ENCODE peak calls at places on chromosomes 3 and 15, in seven cellular contexts. One of them, this sample, is unnamed. For H3K4me1, the result is how much of the 10 kb centered on the place peaks cover.

GRCh38 chr3:72273615-72274014 is 488.7 kb upstream of the PROK2 start:
- DNase-seq in aorta: no peak
- DNase-seq in adrenal gland: no peak
- DNase-seq in kidney: no peak
- DNase-seq in right cardiac atrium: no peak
- DNase-seq in neural progenitor cell: peak
- DNase-seq in uterus: no peak
- DNase-seq in this sample: no peak

GRCh38 chr15:98120561-98120960 is 160.1 kb downstream of the ARRDC4 start:
- DNase-seq in neural progenitor cell: no peak
- DNase-seq in adrenal gland: no peak
- DNase-seq in kidney: no peak
- DNase-seq in right cardiac atrium: no peak
- DNase-seq in uterus: no peak
- DNase-seq in aorta: no peak
- DNase-seq in this sample: no peak

GRCh38 chr3:79109758-79110157 is 658.0 kb downstream of the ROBO1 start:
- DNase-seq in right cardiac atrium: no peak
- DNase-seq in aorta: no peak
- DNase-seq in kidney: no peak
- DNase-seq in neural progenitor cell: no peak
- DNase-seq in uterus: no peak
- DNase-seq in adrenal gland: no peak
- DNase-seq in this sample: no peak

GRCh38 chr15:53359038-53359437 is 400.4 kb downstream of the WDR72 start:
- DNase-seq in aorta: no peak
- DNase-seq in neural progenitor cell: no peak
- DNase-seq in kidney: no peak
- DNase-seq in adrenal gland: no peak
- DNase-seq in uterus: no peak
- DNase-seq in right cardiac atrium: no peak
- DNase-seq in this sample: no peak

GRCh38 chr3:177385831-177386301 is 188.6 kb upstream of the TBL1XR1 start:
- DNase-seq in kidney: no peak
- DNase-seq in aorta: no peak
- DNase-seq in neural progenitor cell: no peak
- DNase-seq in adrenal gland: no peak
- DNase-seq in right cardiac atrium: no peak
- DNase-seq in uterus: no peak
- DNase-seq in this sample: no peak

GRCh38 chr3:134309987-134310700 is 59.5 kb upstream of the RYK start:
- DNase-seq in neural progenitor cell: no peak
- DNase-seq in adrenal gland: no peak
- DNase-seq in uterus: no peak
- DNase-seq in right cardiac atrium: no peak
- DNase-seq in kidney: peak
- DNase-seq in aorta: no peak
- DNase-seq in this sample: no peak

GRCh38 chr3:195774917-195775316 is 36.8 kb downstream of the MUC4 start:
- DNase-seq in uterus: peak
- DNase-seq in adrenal gland: peak
- DNase-seq in aorta: peak
- DNase-seq in kidney: peak
- DNase-seq in right cardiac atrium: peak
- DNase-seq in neural progenitor cell: peak
- DNase-seq in this sample: peak

GRCh38 chr3:24741506-24741905 is 246.9 kb upstream of the THRB start:
- DNase-seq in adrenal gland: no peak
- DNase-seq in uterus: no peak
- DNase-seq in right cardiac atrium: no peak
- DNase-seq in kidney: no peak
- DNase-seq in neural progenitor cell: no peak
- DNase-seq in aorta: no peak
- DNase-seq in this sample: no peak

GRCh38 chr15:35181538-35181937 is 96.4 kb upstream of the NANOGP8 start:
- DNase-seq in aorta: no peak
- DNase-seq in kidney: no peak
- DNase-seq in adrenal gland: no peak
- DNase-seq in neural progenitor cell: no peak
- DNase-seq in uterus: no peak
- DNase-seq in right cardiac atrium: no peak
- DNase-seq in this sample: no peak

GRCh38 chr3:62183087-62183486 is 190.3 kb downstream of the FEZF2 start:
- DNase-seq in aorta: no peak
- DNase-seq in uterus: no peak
- DNase-seq in right cardiac atrium: peak
- DNase-seq in kidney: peak
- DNase-seq in adrenal gland: no peak
- DNase-seq in neural progenitor cell: no peak
- DNase-seq in this sample: no peak

GRCh38 chr15:74128785-74129350 is 1.5 kb upstream of the ISLR2 start:
- DNase-seq in aorta: no peak
- DNase-seq in right cardiac atrium: no peak
- DNase-seq in neural progenitor cell: peak
- DNase-seq in kidney: no peak
- DNase-seq in uterus: no peak
- DNase-seq in adrenal gland: no peak
- DNase-seq in this sample: no peak

GRCh38 chr3:53231532-53232511 is 24.0 kb downstream of the TKT start:
- DNase-seq in neural progenitor cell: no peak
- DNase-seq in right cardiac atrium: no peak
- DNase-seq in kidney: no peak
- DNase-seq in aorta: peak
- DNase-seq in uterus: no peak
- DNase-seq in adrenal gland: no peak
- DNase-seq in this sample: no peak

GRCh38 chr15:39133201-39133600 is 447.7 kb upstream of the THBS1 start:
- DNase-seq in kidney: no peak
- DNase-seq in neural progenitor cell: no peak
- DNase-seq in uterus: no peak
- DNase-seq in adrenal gland: no peak
- DNase-seq in aorta: no peak
- DNase-seq in right cardiac atrium: no peak
- DNase-seq in this sample: no peak

GRCh38 chr3:156553705-156554356 is 1.1 kb downstream of the SSR3 start:
- DNase-seq in kidney: no peak
- DNase-seq in neural progenitor cell: no peak
- DNase-seq in uterus: no peak
- DNase-seq in aorta: no peak
- DNase-seq in right cardiac atrium: no peak
- DNase-seq in adrenal gland: no peak
- DNase-seq in this sample: peak

GRCh38 chr3:111373861-111374260 is 168.1 kb upstream of the CD96 start:
- DNase-seq in aorta: no peak
- DNase-seq in uterus: no peak
- DNase-seq in kidney: no peak
- DNase-seq in right cardiac atrium: no peak
- DNase-seq in neural progenitor cell: no peak
- DNase-seq in adrenal gland: no peak
- DNase-seq in this sample: no peak

GRCh38 chr3:171351676-171352075 is 108.5 kb downstream of the TNIK start:
- DNase-seq in kidney: no peak
- DNase-seq in adrenal gland: no peak
- DNase-seq in aorta: no peak
- DNase-seq in neural progenitor cell: no peak
- DNase-seq in uterus: peak
- DNase-seq in right cardiac atrium: no peak
- DNase-seq in this sample: no peak

GRCh38 chr3:171352387-171352935 is 107.7 kb downstream of the TNIK start:
- DNase-seq in adrenal gland: no peak
- DNase-seq in neural progenitor cell: no peak
- DNase-seq in kidney: no peak
- DNase-seq in right cardiac atrium: no peak
- DNase-seq in aorta: no peak
- DNase-seq in uterus: no peak
- DNase-seq in this sample: no peak

GRCh38 chr3:171354706-171355582 is 105.3 kb downstream of the TNIK start:
- DNase-seq in neural progenitor cell: no peak
- DNase-seq in kidney: no peak
- DNase-seq in adrenal gland: no peak
- DNase-seq in right cardiac atrium: no peak
- DNase-seq in aorta: no peak
- DNase-seq in uterus: no peak
- DNase-seq in this sample: no peak

GRCh38 chr3:171354049-171354705 is 106.0 kb downstream of the TNIK start:
- DNase-seq in right cardiac atrium: no peak
- DNase-seq in kidney: no peak
- DNase-seq in neural progenitor cell: no peak
- DNase-seq in adrenal gland: no peak
- DNase-seq in uterus: no peak
- DNase-seq in aorta: no peak
- DNase-seq in this sample: no peak

DNA sequence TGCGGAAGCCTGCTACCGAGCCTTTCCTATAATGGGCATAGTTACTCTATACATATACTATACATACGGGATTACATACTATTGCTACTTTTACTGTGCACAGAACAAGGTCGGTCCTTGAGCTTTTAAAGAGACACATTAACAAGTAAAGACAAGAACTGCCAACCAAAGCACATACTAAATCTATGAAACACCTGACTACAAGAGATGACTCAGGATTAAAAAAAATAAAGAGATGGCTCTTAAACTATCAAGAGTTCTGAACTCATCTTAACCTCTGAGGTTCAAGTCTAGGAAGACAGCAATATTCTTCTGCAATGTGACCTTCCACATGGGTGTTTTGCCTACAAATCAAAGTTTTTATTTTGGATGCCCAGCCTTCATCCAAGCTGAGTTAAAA is 106.8 kb downstream of the TNIK start:
- DNase-seq in adrenal gland: no peak
- DNase-seq in right cardiac atrium: no peak
- DNase-seq in aorta: no peak
- DNase-seq in uterus: no peak
- DNase-seq in kidney: no peak
- DNase-seq in neural progenitor cell: no peak
- DNase-seq in this sample: no peak
- H3K4me1 ChIP-seq in adrenal gland: under half
- H3K4me1 ChIP-seq in right cardiac atrium: under half
- H3K4me1 ChIP-seq in aorta: under half
- H3K4me1 ChIP-seq in uterus: under half
- H3K4me1 ChIP-seq in kidney: under half
- H3K4me1 ChIP-seq in neural progenitor cell: under half
- H3K4me1 ChIP-seq in this sample: under half

DNA sequence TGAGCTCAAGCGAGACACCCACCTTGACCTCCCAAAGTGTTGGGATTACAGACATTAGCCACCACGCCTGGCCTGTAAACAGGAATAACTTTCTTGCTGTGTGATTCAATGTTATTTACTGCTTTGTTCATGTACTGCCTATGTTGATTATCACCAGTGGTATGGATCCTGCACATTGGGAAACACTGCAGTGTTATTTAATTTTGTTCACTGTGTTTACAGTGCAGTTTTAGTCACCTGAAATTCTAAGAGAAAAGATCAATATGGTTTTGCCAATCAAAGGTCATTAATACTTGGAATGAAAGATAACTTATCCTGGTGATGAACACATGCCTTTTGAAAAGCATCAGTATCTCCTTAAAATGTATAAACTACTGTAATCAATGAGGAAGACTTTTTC is 8.6 kb upstream of the GABPB1 start:
- DNase-seq in aorta: no peak
- DNase-seq in kidney: no peak
- DNase-seq in uterus: no peak
- DNase-seq in neural progenitor cell: no peak
- DNase-seq in right cardiac atrium: no peak
- DNase-seq in adrenal gland: no peak
- DNase-seq in this sample: no peak
- H3K27ac ChIP-seq in aorta: no peak
- H3K27ac ChIP-seq in kidney: no peak
- H3K27ac ChIP-seq in uterus: no peak
- H3K27ac ChIP-seq in neural progenitor cell: no peak
- H3K27ac ChIP-seq in right cardiac atrium: no peak
- H3K27ac ChIP-seq in adrenal gland: no peak
- H3K27ac ChIP-seq in this sample: no peak

GRCh38 chr15:68239025-68239424 is 9.5 kb upstream of the CLN6 start:
- DNase-seq in right cardiac atrium: no peak
- DNase-seq in uterus: no peak
- DNase-seq in neural progenitor cell: no peak
- DNase-seq in aorta: no peak
- DNase-seq in kidney: no peak
- DNase-seq in adrenal gland: no peak
- DNase-seq in this sample: no peak
- H3K4me3 ChIP-seq in right cardiac atrium: no peak
- H3K4me3 ChIP-seq in uterus: no peak
- H3K4me3 ChIP-seq in neural progenitor cell: no peak
- H3K4me3 ChIP-seq in aorta: no peak
- H3K4me3 ChIP-seq in kidney: no peak
- H3K4me3 ChIP-seq in adrenal gland: no peak
- H3K4me3 ChIP-seq in this sample: no peak

GRCh38 chr15:28900041-28900891 is 14.5 kb downstream of the APBA2 start:
- DNase-seq in uterus: no peak
- DNase-seq in neural progenitor cell: no peak
- DNase-seq in kidney: peak
- DNase-seq in adrenal gland: no peak
- DNase-seq in aorta: no peak
- DNase-seq in right cardiac atrium: no peak
- DNase-seq in this sample: no peak

GRCh38 chr15:28896944-28897343 is 11.2 kb downstream of the APBA2 start:
- DNase-seq in uterus: no peak
- DNase-seq in aorta: no peak
- DNase-seq in neural progenitor cell: no peak
- DNase-seq in kidney: no peak
- DNase-seq in adrenal gland: no peak
- DNase-seq in right cardiac atrium: no peak
- DNase-seq in this sample: no peak

GRCh38 chr15:28897861-28898608 is 12.3 kb downstream of the APBA2 start:
- DNase-seq in neural progenitor cell: no peak
- DNase-seq in aorta: no peak
- DNase-seq in kidney: no peak
- DNase-seq in adrenal gland: no peak
- DNase-seq in uterus: no peak
- DNase-seq in right cardiac atrium: no peak
- DNase-seq in this sample: no peak

GRCh38 chr15:28900892-28901586 is 15.3 kb downstream of the APBA2 start:
- DNase-seq in uterus: no peak
- DNase-seq in right cardiac atrium: no peak
- DNase-seq in neural progenitor cell: no peak
- DNase-seq in aorta: no peak
- DNase-seq in adrenal gland: no peak
- DNase-seq in kidney: peak
- DNase-seq in this sample: no peak

GRCh38 chr15:28899061-28899738 is 13.4 kb downstream of the APBA2 start:
- DNase-seq in neural progenitor cell: no peak
- DNase-seq in kidney: peak
- DNase-seq in adrenal gland: no peak
- DNase-seq in uterus: no peak
- DNase-seq in aorta: no peak
- DNase-seq in right cardiac atrium: no peak
- DNase-seq in this sample: no peak
- H3K4me1 ChIP-seq in neural progenitor cell: under half
- H3K4me1 ChIP-seq in kidney: under half
- H3K4me1 ChIP-seq in adrenal gland: under half
- H3K4me1 ChIP-seq in uterus: under half
- H3K4me1 ChIP-seq in aorta: under half
- H3K4me1 ChIP-seq in right cardiac atrium: under half
- H3K4me1 ChIP-seq in this sample: under half

GRCh38 chr3:186823391-186823790 is 17.1 kb upstream of the RFC4 start:
- DNase-seq in aorta: no peak
- DNase-seq in right cardiac atrium: no peak
- DNase-seq in uterus: no peak
- DNase-seq in adrenal gland: no peak
- DNase-seq in neural progenitor cell: no peak
- DNase-seq in kidney: no peak
- DNase-seq in this sample: no peak
- H3K27ac ChIP-seq in aorta: no peak
- H3K27ac ChIP-seq in right cardiac atrium: no peak
- H3K27ac ChIP-seq in uterus: no peak
- H3K27ac ChIP-seq in adrenal gland: no peak
- H3K27ac ChIP-seq in neural progenitor cell: no peak
- H3K27ac ChIP-seq in kidney: no peak
- H3K27ac ChIP-seq in this sample: no peak

This sample was measured in testis.